ENCODE peak calls at places on chromosomes 16 and 17, in four cellular contexts. C is neuronal stem cell, X is H1, Q is mesenchymal stem cell. O is an unnamed sample.

GRCh38 chr17:32813021-32813420 is 63.9 kb downstream of the MYO1D start:
- DNase-seq in C (no peak), X (no peak), Q (no peak), O (no peak)

GRCh38 chr16:53968896-53969295 is 264.9 kb downstream of the FTO start:
- DNase-seq in C (no peak), X (no peak), Q (no peak), O (no peak)

GRCh38 chr17:60610481-60610880 is 10.5 kb downstream of the PPM1D start:
- DNase-seq in C (no peak), X (no peak), Q (peak; percentile 46), O (no peak)

GRCh38 chr16:66275795-66276428 is 90.6 kb upstream of the CDH5 start:
- DNase-seq in X (peak; percentile 50), Q (peak; percentile 80), C (no peak), O (peak; percentile 71)

GRCh38 chr17:79031996-79032875 is 8.3 kb downstream of the C1QTNF1 start:
- DNase-seq in Q (no peak), C (no peak), X (no peak), O (no peak)

GRCh38 chr16:62036101-62036806 is at the start of gene CDH8:
- DNase-seq in C (peak; percentile 84), X (no peak), Q (no peak), O (peak; percentile 85)

GRCh38 chr17:46026815-46027125 is 27.7 kb downstream of the STH start:
- DNase-seq in C (no peak), Q (no peak), X (no peak), O (no peak)

GRCh38 chr17:51188321-51188853 is 22.2 kb downstream of the NME2 start:
- DNase-seq in X (no peak), Q (no peak), C (no peak), O (no peak)

GRCh38 chr16:79358188-79358587 is 242.3 kb downstream of the MAF start:
- DNase-seq in Q (no peak), C (no peak), X (no peak), O (no peak)

GRCh38 chr16:71929048-71929447 is 33.7 kb downstream of the IST1 start:
- DNase-seq in C (no peak), Q (peak; percentile 84), X (no peak), O (no peak)

GRCh38 chr17:12765544-12765943 is 23.8 kb upstream of the ARHGAP44 start:
- DNase-seq in Q (peak; percentile 77), X (no peak), C (no peak), O (no peak)

GRCh38 chr17:70190959-70191805 is 21.9 kb downstream of the KCNJ2 start:
- DNase-seq in Q (no peak), C (no peak), X (no peak), O (no peak)

GRCh38 chr16:1048442-1049112 is 24.0 kb upstream of the SSTR5 start:
- DNase-seq in C (peak; percentile 63), Q (peak; percentile 9), X (peak; percentile 41), O (peak; percentile 85)

GRCh38 chr17:79980246-79981043 is 55.2 kb downstream of the TBC1D16 start:
- DNase-seq in Q (no peak), X (no peak), C (no peak), O (peak; percentile 29)

GRCh38 chr16:81716478-81717210 is 62.4 kb upstream of the PLCG2 start:
- DNase-seq in X (no peak), C (no peak), Q (no peak), O (no peak)

GRCh38 chr17:75491680-75492079 is 23.7 kb downstream of the CASKIN2 start:
- DNase-seq in C (no peak), Q (no peak), X (no peak), O (no peak)
- H3K4me2 ChIP-seq in C (no peak overlapping the region), Q (no peak overlapping the region), X (no peak overlapping the region), O (no peak overlapping the region)

GRCh38 chr17:1576500-1576899 is 13.9 kb upstream of the PITPNA start:
- DNase-seq in C (no peak), X (no peak), Q (no peak), O (no peak)

GRCh38 chr17:1577186-1577585 is 14.6 kb upstream of the PITPNA start:
- DNase-seq in C (no peak), X (no peak), Q (peak; percentile 96), O (peak; percentile 83)

GRCh38 chr17:1574697-1575471 is 12.3 kb upstream of the PITPNA start:
- DNase-seq in X (no peak), C (no peak), Q (no peak), O (peak; percentile 90)

GRCh38 chr17:1580979-1581676 is 18.5 kb upstream of the PITPNA start:
- DNase-seq in C (no peak), Q (no peak), X (no peak), O (no peak)

GRCh38 chr17:1577657-1578428 is 15.3 kb upstream of the PITPNA start:
- DNase-seq in C (no peak), X (no peak), Q (no peak), O (no peak)
- H2BK12ac ChIP-seq in C (no peak overlapping the region), X (peak overlapping the region; percentile 84), Q (peak overlapping the region; percentile 26), O (no peak overlapping the region)

GRCh38 chr16:75071621-75072020 is 45.0 kb downstream of the LDHD start:
- DNase-seq in C (no peak), Q (no peak), X (no peak), O (no peak)
- H3K4me2 ChIP-seq in C (no peak overlapping the region), Q (no peak overlapping the region), X (no peak overlapping the region), O (no peak overlapping the region)

DNA sequence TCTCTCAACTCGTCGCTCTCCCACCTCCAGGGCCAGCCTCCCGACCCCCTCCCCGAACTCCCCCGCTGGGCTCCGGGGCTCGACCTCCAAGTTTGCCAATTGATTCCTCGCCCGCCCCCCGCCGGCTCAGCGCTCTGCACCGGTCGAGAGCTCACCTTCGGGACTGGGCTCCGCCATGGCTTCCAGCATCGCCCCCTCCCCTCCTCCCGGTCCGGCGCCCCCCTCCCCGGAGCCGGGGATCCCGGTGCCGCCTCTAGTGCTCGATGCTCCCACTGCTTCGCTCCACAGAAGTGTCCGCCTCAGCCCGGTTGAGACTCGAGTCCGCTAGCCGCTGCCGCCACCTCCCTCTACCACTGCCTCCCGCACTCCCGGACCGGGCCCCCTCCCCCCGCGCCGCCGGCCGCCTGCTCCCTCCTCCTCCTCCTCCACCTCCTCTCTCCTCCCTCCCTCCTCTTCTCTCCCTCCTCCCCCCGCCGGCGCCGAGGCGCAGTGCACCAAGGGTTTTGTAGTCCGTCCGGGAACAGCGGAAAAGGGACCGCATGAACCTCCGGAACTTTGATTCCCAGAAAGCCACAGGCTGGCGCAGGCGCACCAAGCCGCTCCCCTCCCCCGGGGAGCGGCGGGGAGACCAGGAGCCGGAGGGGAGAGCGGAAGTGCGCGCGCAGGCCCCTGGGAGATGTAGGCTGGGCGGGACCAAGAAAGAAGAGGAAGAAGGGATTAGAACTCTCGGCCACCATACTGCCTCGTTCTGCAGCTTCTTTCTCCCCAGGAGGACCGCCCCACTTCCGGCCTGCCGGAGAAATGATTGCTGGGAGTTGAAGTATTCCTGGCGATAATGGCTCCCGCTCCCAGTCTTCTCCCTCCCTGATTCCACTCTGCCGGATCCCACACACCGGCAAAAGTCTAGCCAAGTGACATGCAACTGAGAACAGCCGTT is at the start of gene PHF23:
- DNase-seq in Q (peak; percentile 100), C (peak; percentile 99), X (peak; percentile 99), O (peak; percentile 100)
- H2BK12ac ChIP-seq in Q (peak within 1 kb of the TSS; percentile 69), C (no peak within 1 kb of the TSS), X (peak within 1 kb of the TSS; percentile 9), O (no peak within 1 kb of the TSS)

GRCh38 chr17:65261682-65262636 is 124.8 kb downstream of the RGS9 start:
- DNase-seq in C (no peak), Q (peak; percentile 11), X (no peak), O (no peak)
- H3K4me2 ChIP-seq in C (no peak overlapping the region), Q (no peak overlapping the region), X (no peak overlapping the region), O (no peak overlapping the region)

GRCh38 chr17:28230011-28230410 is 89.0 kb upstream of the TMEM97 start:
- DNase-seq in X (no peak), Q (no peak), C (no peak), O (no peak)
- H2BK12ac ChIP-seq in X (peak overlapping the region; percentile 63), Q (no peak overlapping the region), C (no peak overlapping the region), O (no peak overlapping the region)

GRCh38 chr17:77209330-77209748 is 68.6 kb downstream of the SEC14L1 start:
- DNase-seq in Q (no peak), X (no peak), C (no peak), O (no peak)
- H3K4me2 ChIP-seq in Q (no peak overlapping the region), X (no peak overlapping the region), C (no peak overlapping the region), O (no peak overlapping the region)

GRCh38 chr17:82215095-82215971 is 2.7 kb upstream of the CCDC57 start:
- DNase-seq in X (no peak), Q (peak; percentile 57), C (no peak), O (no peak)
- H2BK12ac ChIP-seq in X (no peak overlapping the region), Q (peak overlapping the region; percentile 99), C (no peak overlapping the region), O (no peak overlapping the region)

GRCh38 chr17:33811006-33811760 is 443.9 kb upstream of the CCL2 start:
- DNase-seq in C (no peak), X (no peak), Q (no peak), O (no peak)

GRCh38 chr17:33819539-33819938 is 435.5 kb upstream of the CCL2 start:
- DNase-seq in X (no peak), C (no peak), Q (no peak), O (no peak)

GRCh38 chr17:33816842-33817241 is 438.2 kb upstream of the CCL2 start:
- DNase-seq in C (no peak), Q (no peak), X (no peak), O (no peak)

GRCh38 chr17:33811984-33812383 is 443.1 kb upstream of the CCL2 start:
- DNase-seq in X (no peak), C (no peak), Q (no peak), O (no peak)

GRCh38 chr17:33814852-33815251 is 440.2 kb upstream of the CCL2 start:
- DNase-seq in Q (no peak), X (no peak), C (no peak), O (no peak)
- H3K4me2 ChIP-seq in Q (no peak overlapping the region), X (no peak overlapping the region), C (no peak overlapping the region), O (no peak overlapping the region)

GRCh38 chr17:43983196-43983514 is 21.3 kb upstream of the NAGS start:
- DNase-seq in C (no peak), Q (no peak), X (no peak), O (no peak)

GRCh38 chr17:43986225-43986981 is 18.0 kb upstream of the NAGS start:
- DNase-seq in X (no peak), Q (no peak), C (no peak), O (no peak)

GRCh38 chr17:43984521-43984920 is 19.9 kb upstream of the NAGS start:
- DNase-seq in X (no peak), Q (no peak), C (no peak), O (peak; percentile 66)

GRCh38 chr17:43982171-43982570 is 22.3 kb upstream of the NAGS start:
- DNase-seq in Q (no peak), C (no peak), X (no peak), O (no peak)

DNA sequence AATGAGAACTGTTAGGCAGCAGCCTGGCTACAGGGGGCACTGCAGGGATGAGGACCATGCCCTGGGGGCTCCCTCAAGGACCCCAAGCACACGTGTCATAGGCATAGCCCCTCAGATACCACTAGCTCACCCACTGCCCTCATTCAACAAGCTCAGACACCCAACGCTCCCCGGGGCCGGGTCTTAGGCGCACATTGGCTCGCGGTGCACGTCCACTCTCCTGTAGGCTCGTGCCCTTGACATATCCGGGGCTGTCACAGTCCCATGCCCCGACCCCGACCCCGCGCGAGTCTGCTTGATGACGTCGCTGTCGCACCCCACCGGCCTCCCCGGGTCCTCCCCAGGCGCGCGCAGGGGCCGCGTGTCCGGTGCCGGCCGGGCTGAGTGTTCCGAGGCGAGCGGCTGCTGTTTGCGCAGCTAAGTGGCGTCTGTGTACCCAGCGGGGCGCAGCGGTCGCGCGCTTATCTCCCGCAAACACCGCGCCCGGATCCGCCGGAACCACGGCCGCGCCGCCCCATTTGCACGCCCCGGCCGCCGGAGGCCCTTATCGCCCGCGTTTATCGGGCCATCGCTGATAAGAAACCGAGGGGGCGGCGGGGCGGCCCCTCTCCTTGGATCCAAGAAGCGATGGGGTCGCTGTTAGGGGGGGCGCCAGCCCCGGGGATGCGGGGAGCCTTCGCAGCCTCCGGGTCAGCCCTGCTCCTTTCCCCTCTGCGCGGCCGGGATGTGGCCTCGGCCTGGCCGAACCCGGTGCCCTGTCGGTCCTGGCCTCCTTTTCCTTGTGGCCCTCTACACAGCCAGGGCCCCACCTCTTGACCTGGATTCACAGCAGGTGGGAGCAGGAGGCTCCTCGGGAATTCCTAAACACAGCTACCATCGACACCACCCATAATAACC is 20.7 kb upstream of the NAGS start:
- DNase-seq in C (no peak), Q (no peak), X (no peak), O (peak; percentile 76)
- H2BK12ac ChIP-seq in C (no peak overlapping the region), Q (no peak overlapping the region), X (no peak overlapping the region), O (no peak overlapping the region)